ENCODE peak calls at places on chromosomes 12 and 14, in eight cellular contexts. One of them, this sample, is unnamed.

GRCh38 chr12:92139634-92140555 is 5.8 kb downstream of the BTG1 start:
- DNase-seq in upper lobe of right lung: no peak
- DNase-seq in lower lobe of right lung: no peak
- DNase-seq in PC-3: peak; percentile 84
- DNase-seq in gastrocnemius medialis: no peak
- DNase-seq in neural crest cell: no peak
- DNase-seq in endothelial cell of umbilical vein: peak; percentile 48
- DNase-seq in IMR-90: peak; percentile 59
- DNase-seq in this sample: no peak

GRCh38 chr12:66335746-66336145 is 33.5 kb downstream of the HELB start:
- DNase-seq in upper lobe of right lung: no peak
- DNase-seq in lower lobe of right lung: no peak
- DNase-seq in PC-3: no peak
- DNase-seq in gastrocnemius medialis: no peak
- DNase-seq in neural crest cell: no peak
- DNase-seq in endothelial cell of umbilical vein: no peak
- DNase-seq in IMR-90: no peak
- DNase-seq in this sample: no peak

GRCh38 chr14:33282811-33283210 is 344.1 kb downstream of the NPAS3 start:
- DNase-seq in upper lobe of right lung: no peak
- DNase-seq in lower lobe of right lung: no peak
- DNase-seq in PC-3: no peak
- DNase-seq in gastrocnemius medialis: no peak
- DNase-seq in neural crest cell: no peak
- DNase-seq in endothelial cell of umbilical vein: no peak
- DNase-seq in IMR-90: no peak
- DNase-seq in this sample: no peak

GRCh38 chr12:98893601-98894411 is 248.7 kb downstream of the APAF1 start:
- DNase-seq in upper lobe of right lung: no peak
- DNase-seq in lower lobe of right lung: no peak
- DNase-seq in PC-3: no peak
- DNase-seq in gastrocnemius medialis: no peak
- DNase-seq in neural crest cell: peak; percentile 12
- DNase-seq in endothelial cell of umbilical vein: no peak
- DNase-seq in IMR-90: no peak
- DNase-seq in this sample: no peak

GRCh38 chr12:29616664-29617409 is 119.4 kb upstream of the OVCH1 start:
- DNase-seq in upper lobe of right lung: no peak
- DNase-seq in lower lobe of right lung: no peak
- DNase-seq in PC-3: peak; percentile 87
- DNase-seq in gastrocnemius medialis: no peak
- DNase-seq in neural crest cell: no peak
- DNase-seq in endothelial cell of umbilical vein: peak; percentile 29
- DNase-seq in IMR-90: peak; percentile 90
- DNase-seq in this sample: no peak

GRCh38 chr14:79342942-79343341 is 868.4 kb downstream of the DIO2 start:
- DNase-seq in upper lobe of right lung: no peak
- DNase-seq in lower lobe of right lung: no peak
- DNase-seq in PC-3: peak; percentile 82
- DNase-seq in gastrocnemius medialis: no peak
- DNase-seq in neural crest cell: no peak
- DNase-seq in endothelial cell of umbilical vein: no peak
- DNase-seq in IMR-90: no peak
- DNase-seq in this sample: no peak

GRCh38 chr14:31090872-31091764 is 64.9 kb upstream of the STRN3 start:
- DNase-seq in upper lobe of right lung: no peak
- DNase-seq in lower lobe of right lung: no peak
- DNase-seq in PC-3: peak; percentile 80
- DNase-seq in gastrocnemius medialis: peak; percentile 80
- DNase-seq in neural crest cell: no peak
- DNase-seq in endothelial cell of umbilical vein: peak; percentile 66
- DNase-seq in IMR-90: peak; percentile 97
- DNase-seq in this sample: peak; percentile 31

GRCh38 chr14:75044322-75044721 is 6.9 kb downstream of the MLH3 start:
- DNase-seq in upper lobe of right lung: no peak
- DNase-seq in lower lobe of right lung: no peak
- DNase-seq in PC-3: peak; percentile 74
- DNase-seq in gastrocnemius medialis: no peak
- DNase-seq in neural crest cell: no peak
- DNase-seq in endothelial cell of umbilical vein: peak; percentile 69
- DNase-seq in IMR-90: peak; percentile 86
- DNase-seq in this sample: no peak

GRCh38 chr12:126807312-126807711 is 1459.7 kb upstream of the TMEM132C start:
- DNase-seq in upper lobe of right lung: no peak
- DNase-seq in lower lobe of right lung: no peak
- DNase-seq in PC-3: no peak
- DNase-seq in gastrocnemius medialis: no peak
- DNase-seq in neural crest cell: no peak
- DNase-seq in endothelial cell of umbilical vein: no peak
- DNase-seq in IMR-90: no peak
- DNase-seq in this sample: no peak

GRCh38 chr12:105878964-105879363 is 259.8 kb downstream of the NUAK1 start:
- DNase-seq in upper lobe of right lung: no peak
- DNase-seq in lower lobe of right lung: no peak
- DNase-seq in PC-3: peak; percentile 29
- DNase-seq in gastrocnemius medialis: no peak
- DNase-seq in neural crest cell: no peak
- DNase-seq in endothelial cell of umbilical vein: peak; percentile 4
- DNase-seq in IMR-90: peak; percentile 9
- DNase-seq in this sample: no peak

GRCh38 chr14:101950516-101951215 is 13.7 kb upstream of the DYNC1H1 start:
- DNase-seq in upper lobe of right lung: no peak
- DNase-seq in lower lobe of right lung: peak; percentile 26
- DNase-seq in PC-3: no peak
- DNase-seq in gastrocnemius medialis: no peak
- DNase-seq in neural crest cell: no peak
- DNase-seq in endothelial cell of umbilical vein: no peak
- DNase-seq in IMR-90: no peak
- DNase-seq in this sample: no peak

GRCh38 chr12:106333010-106333409 is 24.5 kb upstream of the POLR3B start:
- DNase-seq in upper lobe of right lung: no peak
- DNase-seq in lower lobe of right lung: no peak
- DNase-seq in PC-3: no peak
- DNase-seq in gastrocnemius medialis: no peak
- DNase-seq in neural crest cell: no peak
- DNase-seq in endothelial cell of umbilical vein: no peak
- DNase-seq in IMR-90: no peak
- DNase-seq in this sample: no peak

GRCh38 chr14:74942164-74942563 is 13.2 kb downstream of the PGF start:
- DNase-seq in upper lobe of right lung: no peak
- DNase-seq in lower lobe of right lung: no peak
- DNase-seq in PC-3: no peak
- DNase-seq in gastrocnemius medialis: no peak
- DNase-seq in neural crest cell: no peak
- DNase-seq in endothelial cell of umbilical vein: no peak
- DNase-seq in IMR-90: no peak
- DNase-seq in this sample: no peak

GRCh38 chr14:60226296-60226695 is 22.7 kb upstream of the PPM1A start:
- DNase-seq in upper lobe of right lung: no peak
- DNase-seq in lower lobe of right lung: no peak
- DNase-seq in PC-3: no peak
- DNase-seq in gastrocnemius medialis: no peak
- DNase-seq in neural crest cell: no peak
- DNase-seq in endothelial cell of umbilical vein: no peak
- DNase-seq in IMR-90: no peak
- DNase-seq in this sample: no peak

GRCh38 chr12:43282106-43282505 is 269.9 kb downstream of the ADAMTS20 start:
- DNase-seq in upper lobe of right lung: no peak
- DNase-seq in lower lobe of right lung: no peak
- DNase-seq in PC-3: peak; percentile 58
- DNase-seq in gastrocnemius medialis: no peak
- DNase-seq in neural crest cell: no peak
- DNase-seq in endothelial cell of umbilical vein: peak; percentile 72
- DNase-seq in IMR-90: peak; percentile 65
- DNase-seq in this sample: no peak

GRCh38 chr12:13562915-13563742 is 366.6 kb downstream of the EMP1 start:
- DNase-seq in upper lobe of right lung: peak; percentile 63
- DNase-seq in lower lobe of right lung: peak; percentile 43
- DNase-seq in PC-3: no peak
- DNase-seq in gastrocnemius medialis: no peak
- DNase-seq in neural crest cell: no peak
- DNase-seq in endothelial cell of umbilical vein: no peak
- DNase-seq in IMR-90: no peak
- DNase-seq in this sample: no peak

GRCh38 chr12:131616316-131617098 is 94.4 kb upstream of the SFSWAP start:
- DNase-seq in upper lobe of right lung: no peak
- DNase-seq in lower lobe of right lung: no peak
- DNase-seq in PC-3: no peak
- DNase-seq in gastrocnemius medialis: no peak
- DNase-seq in neural crest cell: no peak
- DNase-seq in endothelial cell of umbilical vein: no peak
- DNase-seq in IMR-90: no peak
- DNase-seq in this sample: no peak

GRCh38 chr12:108516511-108517275 is 1.6 kb downstream of the FICD start:
- DNase-seq in upper lobe of right lung: no peak
- DNase-seq in lower lobe of right lung: no peak
- DNase-seq in PC-3: peak; percentile 25
- DNase-seq in gastrocnemius medialis: no peak
- DNase-seq in neural crest cell: no peak
- DNase-seq in endothelial cell of umbilical vein: peak; percentile 7
- DNase-seq in IMR-90: no peak
- DNase-seq in this sample: no peak

GRCh38 chr14:101762530-101763101 is 1.1 kb downstream of the PPP2R5C start:
- DNase-seq in upper lobe of right lung: no peak
- DNase-seq in lower lobe of right lung: no peak
- DNase-seq in PC-3: no peak
- DNase-seq in gastrocnemius medialis: no peak
- DNase-seq in neural crest cell: no peak
- DNase-seq in endothelial cell of umbilical vein: no peak
- DNase-seq in IMR-90: no peak
- DNase-seq in this sample: no peak

GRCh38 chr12:110912263-110912662 is 8.1 kb downstream of the MYL2 start:
- DNase-seq in upper lobe of right lung: no peak
- DNase-seq in lower lobe of right lung: no peak
- DNase-seq in PC-3: no peak
- DNase-seq in gastrocnemius medialis: no peak
- DNase-seq in neural crest cell: no peak
- DNase-seq in endothelial cell of umbilical vein: no peak
- DNase-seq in IMR-90: no peak
- DNase-seq in this sample: no peak

GRCh38 chr12:13165578-13166120 is 30.9 kb upstream of the EMP1 start:
- DNase-seq in upper lobe of right lung: peak; percentile 84
- DNase-seq in lower lobe of right lung: peak; percentile 81
- DNase-seq in PC-3: peak; percentile 91
- DNase-seq in gastrocnemius medialis: peak; percentile 55
- DNase-seq in neural crest cell: no peak
- DNase-seq in endothelial cell of umbilical vein: peak; percentile 85
- DNase-seq in IMR-90: peak; percentile 78
- DNase-seq in this sample: peak; percentile 53

GRCh38 chr14:94543450-94544123 is 17.7 kb upstream of the SERPINA4 start:
- DNase-seq in upper lobe of right lung: peak; percentile 51
- DNase-seq in lower lobe of right lung: no peak
- DNase-seq in PC-3: no peak
- DNase-seq in gastrocnemius medialis: no peak
- DNase-seq in neural crest cell: no peak
- DNase-seq in endothelial cell of umbilical vein: no peak
- DNase-seq in IMR-90: no peak
- DNase-seq in this sample: no peak
- TF ChIP-seq CTCF in upper lobe of right lung: no peak
- TF ChIP-seq CTCF in lower lobe of right lung: no peak
- TF ChIP-seq CTCF in PC-3: no peak
- TF ChIP-seq CTCF in gastrocnemius medialis: no peak
- TF ChIP-seq CTCF in neural crest cell: no peak
- TF ChIP-seq CTCF in endothelial cell of umbilical vein: no peak
- TF ChIP-seq CTCF in IMR-90: no peak
- TF ChIP-seq CTCF in this sample: no peak

DNA sequence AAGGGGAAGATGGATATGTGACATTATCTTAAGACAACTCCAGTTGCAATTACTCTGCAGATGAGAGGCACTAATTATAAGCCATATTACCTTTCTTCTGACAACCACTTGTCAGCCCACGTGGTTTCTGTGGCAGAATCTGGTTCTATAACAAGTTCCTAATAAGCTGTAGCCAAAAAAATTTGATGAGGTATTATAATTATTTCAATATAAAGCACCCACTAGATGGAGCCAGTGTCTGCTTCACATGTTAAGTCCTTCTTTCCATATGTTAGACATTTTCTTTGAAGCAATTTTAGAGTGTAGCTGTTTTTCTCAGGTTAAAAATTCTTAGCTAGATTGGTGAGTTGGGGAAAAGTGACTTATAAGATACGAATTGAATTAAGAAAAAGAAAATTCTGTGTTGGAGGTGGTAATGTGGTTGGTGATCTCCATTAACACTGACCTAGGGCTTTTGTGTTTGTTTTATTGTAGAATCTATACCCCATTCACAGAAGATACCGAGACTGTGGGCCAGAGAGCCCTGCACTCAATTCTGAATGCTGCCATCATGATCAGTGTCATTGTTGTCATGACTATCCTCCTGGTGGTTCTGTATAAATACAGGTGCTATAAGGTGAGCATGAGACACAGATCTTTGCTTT is 36.9 kb downstream of the PSEN1 start:
- DNase-seq in upper lobe of right lung: no peak
- DNase-seq in lower lobe of right lung: no peak
- DNase-seq in PC-3: peak; percentile 82
- DNase-seq in gastrocnemius medialis: no peak
- DNase-seq in neural crest cell: no peak
- DNase-seq in endothelial cell of umbilical vein: peak; percentile 73
- DNase-seq in IMR-90: peak; percentile 65
- DNase-seq in this sample: no peak
- TF ChIP-seq CTCF in upper lobe of right lung: peak; percentile 48
- TF ChIP-seq CTCF in lower lobe of right lung: peak; percentile 49
- TF ChIP-seq CTCF in PC-3: peak; percentile 91
- TF ChIP-seq CTCF in gastrocnemius medialis: peak; percentile 14
- TF ChIP-seq CTCF in neural crest cell: peak; percentile 65
- TF ChIP-seq CTCF in endothelial cell of umbilical vein: peak; percentile 21
- TF ChIP-seq CTCF in IMR-90: peak; percentile 69
- TF ChIP-seq CTCF in this sample: peak; percentile 23

DNA sequence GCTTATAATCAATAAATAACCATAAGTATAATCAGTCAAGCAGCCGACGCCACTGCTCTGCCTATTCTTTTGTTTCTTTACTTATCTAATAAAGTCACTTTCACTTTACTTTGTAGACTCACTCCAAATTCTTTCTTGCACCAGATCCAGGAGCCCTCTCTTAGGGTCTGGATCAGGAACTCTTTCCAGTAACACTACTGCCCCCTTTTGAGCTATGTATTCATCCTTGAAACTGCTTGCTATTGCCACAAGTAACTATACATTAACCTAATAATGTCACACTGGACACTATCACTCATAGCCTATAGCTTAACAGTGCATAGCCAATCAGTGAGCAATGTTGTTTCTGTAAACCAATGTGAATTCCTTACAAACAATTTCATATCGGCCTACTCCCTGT is 2.8 kb upstream of the NID2 start:
- DNase-seq in upper lobe of right lung: no peak
- DNase-seq in lower lobe of right lung: no peak
- DNase-seq in PC-3: peak; percentile 44
- DNase-seq in gastrocnemius medialis: no peak
- DNase-seq in neural crest cell: no peak
- DNase-seq in endothelial cell of umbilical vein: peak; percentile 61
- DNase-seq in IMR-90: peak; percentile 57
- DNase-seq in this sample: no peak
- TF ChIP-seq CTCF in upper lobe of right lung: no peak
- TF ChIP-seq CTCF in lower lobe of right lung: no peak
- TF ChIP-seq CTCF in PC-3: peak; percentile 54
- TF ChIP-seq CTCF in gastrocnemius medialis: no peak
- TF ChIP-seq CTCF in neural crest cell: peak; percentile 17
- TF ChIP-seq CTCF in endothelial cell of umbilical vein: peak; percentile 24
- TF ChIP-seq CTCF in IMR-90: peak; percentile 38
- TF ChIP-seq CTCF in this sample: no peak

GRCh38 chr12:17640615-17641014 is 449.4 kb downstream of the RERGL start:
- DNase-seq in upper lobe of right lung: no peak
- DNase-seq in lower lobe of right lung: no peak
- DNase-seq in PC-3: no peak
- DNase-seq in gastrocnemius medialis: no peak
- DNase-seq in neural crest cell: no peak
- DNase-seq in endothelial cell of umbilical vein: no peak
- DNase-seq in IMR-90: no peak
- DNase-seq in this sample: no peak

GRCh38 chr12:17642340-17642650 is 447.7 kb downstream of the RERGL start:
- DNase-seq in upper lobe of right lung: no peak
- DNase-seq in lower lobe of right lung: no peak
- DNase-seq in PC-3: no peak
- DNase-seq in gastrocnemius medialis: no peak
- DNase-seq in neural crest cell: no peak
- DNase-seq in endothelial cell of umbilical vein: no peak
- DNase-seq in IMR-90: no peak
- DNase-seq in this sample: no peak
- TF ChIP-seq CTCF in upper lobe of right lung: no peak
- TF ChIP-seq CTCF in lower lobe of right lung: no peak
- TF ChIP-seq CTCF in PC-3: no peak
- TF ChIP-seq CTCF in gastrocnemius medialis: no peak
- TF ChIP-seq CTCF in neural crest cell: peak; percentile 23
- TF ChIP-seq CTCF in endothelial cell of umbilical vein: no peak
- TF ChIP-seq CTCF in IMR-90: no peak
- TF ChIP-seq CTCF in this sample: no peak